ENCODE peak calls at places on chromosomes 1 and 21, in nine cellular contexts. Q is KG1; H is mesendoderm; N is EH; A is psoas muscle; G is ELR; E is pons; P is effector CD4-positive, alpha-beta T cell; L is GM06990. C is an unnamed sample.

GRCh38 chr1:7536891-7537591 is 234.1 kb upstream of the VAMP3 start:
- DNase-seq in Q (no peak), H (peak), N (no peak), A (no peak), G (no peak), E (no peak), P (no peak), L (no peak), C (no peak)

GRCh38 chr1:36155560-36156328 is at the start of gene MAP7D1:
- DNase-seq in Q (peak), H (peak), N (peak), A (peak), G (peak), E (peak), P (peak), L (peak), C (peak)

GRCh38 chr21:34908424-34909055 is 140.6 kb downstream of the RUNX1 start:
- DNase-seq in Q (peak), H (peak), N (peak), A (no peak), G (no peak), E (peak), P (no peak), L (no peak), C (no peak)

GRCh38 chr1:215557992-215558626 is 9.0 kb upstream of the KCTD3 start:
- DNase-seq in Q (no peak), H (no peak), N (no peak), A (no peak), G (no peak), E (no peak), P (no peak), L (no peak), C (no peak)

GRCh38 chr1:68141079-68141800 is 90.8 kb upstream of the DIRAS3 start:
- DNase-seq in Q (no peak), H (peak), N (peak), A (no peak), G (no peak), E (no peak), P (no peak), L (no peak), C (no peak)

GRCh38 chr21:41325138-41325537 is 8.5 kb downstream of the FAM3B start:
- DNase-seq in Q (no peak), H (no peak), N (no peak), A (no peak), G (no peak), E (no peak), P (no peak), L (no peak), C (no peak)

GRCh38 chr1:164519426-164519825 is 39.6 kb upstream of the PBX1 start:
- DNase-seq in Q (no peak), H (no peak), N (peak), A (no peak), G (no peak), E (peak), P (no peak), L (no peak), C (no peak)

GRCh38 chr21:44849616-44850130 is 23.8 kb downstream of the PTTG1IP start:
- DNase-seq in Q (no peak), H (no peak), N (no peak), A (no peak), G (no peak), E (no peak), P (no peak), L (no peak), C (no peak)

GRCh38 chr1:70358921-70359564 is 4.5 kb upstream of the ANKRD13C start:
- DNase-seq in Q (no peak), H (no peak), N (peak), A (no peak), G (peak), E (no peak), P (no peak), L (peak), C (peak)

GRCh38 chr1:89356658-89357400 is 7.0 kb upstream of the GBP6 start:
- DNase-seq in Q (no peak), H (no peak), N (peak), A (no peak), G (peak), E (no peak), P (no peak), L (no peak), C (peak)

GRCh38 chr1:209641216-209642181 is 10.7 kb downstream of the LAMB3 start:
- DNase-seq in Q (no peak), H (no peak), N (peak), A (peak), G (no peak), E (peak), P (no peak), L (no peak), C (no peak)

GRCh38 chr1:197876894-197877293 is 25.5 kb upstream of the C1orf53 start:
- DNase-seq in Q (no peak), H (no peak), N (no peak), A (no peak), G (no peak), E (no peak), P (no peak), L (no peak), C (no peak)

GRCh38 chr1:15748264-15748663 is 6.0 kb downstream of the TMEM82 start:
- DNase-seq in Q (no peak), H (no peak), N (no peak), A (no peak), G (no peak), E (no peak), P (no peak), L (no peak), C (no peak)

GRCh38 chr1:40750326-40750975 is 33.1 kb upstream of the KCNQ4 start:
- DNase-seq in Q (no peak), H (no peak), N (peak), A (no peak), G (peak), E (no peak), P (no peak), L (no peak), C (no peak)

GRCh38 chr1:70486676-70487470 is 75.8 kb downstream of the CTH start:
- DNase-seq in Q (no peak), H (peak), N (peak), A (peak), G (peak), E (peak), P (no peak), L (no peak), C (peak)

GRCh38 chr1:202710070-202711025 is at the start of gene SYT2:
- DNase-seq in Q (no peak), H (peak), N (no peak), A (peak), G (peak), E (no peak), P (no peak), L (peak), C (no peak)

GRCh38 chr1:1419812-1420653 is 1.0 kb downstream of the ANKRD65 start:
- DNase-seq in Q (no peak), H (no peak), N (peak), A (no peak), G (no peak), E (no peak), P (no peak), L (no peak), C (no peak)

GRCh38 chr21:43811262-43812105 is 22.1 kb downstream of the RRP1 start:
- DNase-seq in Q (no peak), H (no peak), N (no peak), A (no peak), G (no peak), E (no peak), P (no peak), L (no peak), C (no peak)

GRCh38 chr1:224769987-224770693 is 154.0 kb downstream of the CNIH3 start:
- DNase-seq in Q (no peak), H (no peak), N (peak), A (no peak), G (peak), E (no peak), P (no peak), L (no peak), C (peak)

GRCh38 chr1:111750856-111751255 is 4.8 kb upstream of the DDX20 start:
- DNase-seq in Q (no peak), H (no peak), N (no peak), A (no peak), G (no peak), E (no peak), P (no peak), L (no peak), C (no peak)

GRCh38 chr1:232704694-232705680 is 75.1 kb upstream of the SIPA1L2 start:
- DNase-seq in Q (no peak), H (peak), N (peak), A (peak), G (peak), E (peak), P (no peak), L (no peak), C (peak)

GRCh38 chr1:234710936-234711335 is 101.0 kb upstream of the IRF2BP2 start:
- DNase-seq in Q (no peak), H (no peak), N (no peak), A (no peak), G (no peak), E (no peak), P (no peak), L (no peak), C (no peak)

GRCh38 chr1:186272486-186272885 is 102.6 kb downstream of the TPR start:
- DNase-seq in Q (no peak), H (no peak), N (peak), A (no peak), G (peak), E (no peak), P (no peak), L (no peak), C (no peak)

GRCh38 chr1:109969430-109969829 is 15.1 kb upstream of the AHCYL1 start:
- DNase-seq in Q (no peak), H (no peak), N (peak), A (no peak), G (peak), E (no peak), P (no peak), L (no peak), C (peak)

GRCh38 chr1:106721779-106722178 is 334.7 kb upstream of the PRMT6 start:
- DNase-seq in Q (no peak), H (no peak), N (no peak), A (no peak), G (no peak), E (peak), P (no peak), L (no peak), C (no peak)

GRCh38 chr1:203930343-203930742 is 68.9 kb downstream of the SNRPE start:
- DNase-seq in Q (no peak), H (no peak), N (no peak), A (no peak), G (no peak), E (no peak), P (no peak), L (no peak), C (no peak)

GRCh38 chr1:221517961-221518360 is 223.9 kb downstream of the DUSP10 start:
- DNase-seq in Q (no peak), H (no peak), N (peak), A (no peak), G (no peak), E (no peak), P (no peak), L (no peak), C (no peak)

GRCh38 chr1:150477733-150478132 is 9.5 kb upstream of the TARS2 start:
- DNase-seq in Q (no peak), H (no peak), N (peak), A (no peak), G (peak), E (no peak), P (no peak), L (no peak), C (peak)

GRCh38 chr1:184915463-184916080 is 58.7 kb downstream of the NIBAN1 start:
- DNase-seq in Q (no peak), H (no peak), N (peak), A (no peak), G (no peak), E (no peak), P (no peak), L (no peak), C (no peak)

GRCh38 chr1:21379571-21379970 is 60.4 kb upstream of the NBPF3 start:
- DNase-seq in Q (no peak), H (no peak), N (no peak), A (no peak), G (no peak), E (no peak), P (no peak), L (no peak), C (no peak)

GRCh38 chr1:30449428-30450147 is 273.8 kb downstream of the MATN1 start:
- DNase-seq in Q (no peak), H (no peak), N (no peak), A (no peak), G (no peak), E (no peak), P (no peak), L (no peak), C (no peak)

GRCh38 chr1:116540088-116540487 is 30.7 kb downstream of the CD58 start:
- DNase-seq in Q (peak), H (no peak), N (no peak), A (no peak), G (peak), E (no peak), P (no peak), L (peak), C (peak)

GRCh38 chr1:12182410-12182946 is 15.7 kb downstream of the TNFRSF1B start:
- DNase-seq in Q (no peak), H (no peak), N (no peak), A (no peak), G (no peak), E (no peak), P (no peak), L (no peak), C (no peak)

GRCh38 chr1:77899647-77900320 is 11.4 kb downstream of the NEXN start:
- DNase-seq in Q (no peak), H (no peak), N (peak), A (no peak), G (peak), E (no peak), P (no peak), L (no peak), C (no peak)

C was measured in HT1080.